ENCODE peak calls at places on chromosomes 4 and X, in seven cellular contexts. C, J, O, Q, I, Y and H are unnamed samples.

GRCh38 chr4:36285784-36286480 is 4.5 kb downstream of the DTHD1 start:
- DNase-seq in C (no peak), J (no peak), O (peak), Q (peak), I (no peak), Y (peak), H (no peak)

GRCh38 chr4:83831588-83831987 is 295.7 kb downstream of the GPAT3 start:
- DNase-seq in C (no peak), J (no peak), O (no peak), Q (no peak), I (no peak), Y (no peak), H (no peak)

GRCh38 chrX:47316276-47317025 is 53.9 kb upstream of the ZNF157 start:
- DNase-seq in C (peak), J (no peak), O (no peak), Q (peak), I (no peak), Y (no peak), H (no peak)

GRCh38 chr4:6714954-6715353 is 1.0 kb upstream of the BLOC1S4 start:
- DNase-seq in C (no peak), J (no peak), O (no peak), Q (no peak), I (no peak), Y (no peak), H (no peak)

GRCh38 chr4:97587912-97588311 is 555.4 kb downstream of the STPG2 start:
- DNase-seq in C (no peak), J (no peak), O (no peak), Q (no peak), I (no peak), Y (no peak), H (no peak)

GRCh38 chr4:8571702-8572685 is 8.2 kb upstream of the GPR78 start:
- DNase-seq in C (no peak), J (no peak), O (no peak), Q (no peak), I (no peak), Y (no peak), H (no peak)

GRCh38 chrX:40108084-40108958 is 10.6 kb upstream of the BCOR start:
- DNase-seq in C (peak), J (no peak), O (no peak), Q (no peak), I (peak), Y (no peak), H (peak)

GRCh38 chr4:2341261-2341841 is 77.1 kb downstream of the ZFYVE28 start:
- DNase-seq in C (peak), J (no peak), O (no peak), Q (no peak), I (no peak), Y (no peak), H (no peak)

GRCh38 chr4:102439835-102440234 is 61.3 kb upstream of the NFKB1 start:
- DNase-seq in C (no peak), J (no peak), O (no peak), Q (no peak), I (no peak), Y (no peak), H (no peak)

GRCh38 chrX:47143894-47144625 is 442 bp downstream of the NDUFB11 start:
- DNase-seq in C (peak), J (no peak), O (no peak), Q (peak), I (peak), Y (peak), H (peak)

GRCh38 chr4:168679397-168680176 is 182.7 kb downstream of the PALLD start:
- DNase-seq in C (no peak), J (no peak), O (no peak), Q (no peak), I (no peak), Y (no peak), H (no peak)